ENCODE peak calls at places on chromosome 15, in seven cellular contexts. F is brain microvascular endothelial cell, U is testis, B is fibroblast of lung, T is transverse colon, H is hepatocyte, X is esophagus squamous epithelium. K is an unnamed sample. For H3K27me3, the result is how much of the 10 kb centered on the place peaks cover.

GRCh38 chr15:65863106-65863505 is 6.2 kb upstream of the RAB11A start:
- DNase-seq in F (no peak), U (no peak), B (no peak), T (no peak), H (no peak), X (no peak), K (no peak)

GRCh38 chr15:85423256-85423655 is 42.9 kb downstream of the AKAP13 start:
- DNase-seq in F (no peak), U (no peak), B (no peak), T (no peak), H (no peak), X (no peak), K (no peak)

GRCh38 chr15:90240856-90241255 is 6.8 kb downstream of the GDPGP1 start:
- DNase-seq in F (no peak), U (no peak), B (no peak), T (no peak), H (no peak), X (no peak), K (no peak)

GRCh38 chr15:94004697-94005096 is 226.7 kb upstream of the MCTP2 start:
- DNase-seq in F (no peak), U (no peak), B (peak), T (peak), H (peak), X (no peak), K (no peak)

GRCh38 chr15:75840659-75841058 is 2.6 kb upstream of the UBE2Q2 start:
- DNase-seq in F (peak), U (peak), B (peak), T (no peak), H (peak), X (no peak), K (peak)

GRCh38 chr15:63332367-63333078 is 49.1 kb downstream of the CA12 start:
- DNase-seq in F (peak), U (no peak), B (peak), T (no peak), H (no peak), X (no peak), K (no peak)

GRCh38 chr15:62749036-62749435 is 293.5 kb upstream of the TPM1 start:
- DNase-seq in F (no peak), U (no peak), B (no peak), T (no peak), H (no peak), X (no peak), K (no peak)

GRCh38 chr15:85757073-85757938 is 37.4 kb downstream of the KLHL25 start:
- DNase-seq in F (no peak), U (no peak), B (no peak), T (no peak), H (no peak), X (no peak), K (no peak)

GRCh38 chr15:64137226-64137833 is 14.2 kb upstream of the SNX22 start:
- DNase-seq in F (no peak), U (no peak), B (no peak), T (no peak), H (no peak), X (no peak), K (peak)

GRCh38 chr15:36571301-36571700 is 8.1 kb upstream of the CDIN1 start:
- DNase-seq in F (peak), U (no peak), B (no peak), T (no peak), H (no peak), X (no peak), K (no peak)

GRCh38 chr15:80563372-80563997 is 131.6 kb upstream of the ABHD17C start:
- DNase-seq in F (no peak), U (no peak), B (no peak), T (no peak), H (no peak), X (no peak), K (no peak)

GRCh38 chr15:83449250-83449671 is 2.1 kb downstream of the SH3GL3 start:
- DNase-seq in F (no peak), U (no peak), B (no peak), T (no peak), H (no peak), X (no peak), K (no peak)

GRCh38 chr15:29670945-29671307 is 151.3 kb downstream of the TJP1 start:
- DNase-seq in F (peak), U (peak), B (peak), T (peak), H (peak), X (no peak), K (no peak)

GRCh38 chr15:65980824-65981456 is 111.6 kb downstream of the RAB11A start:
- DNase-seq in F (peak), U (peak), B (peak), T (peak), H (peak), X (no peak), K (peak)

DNA sequence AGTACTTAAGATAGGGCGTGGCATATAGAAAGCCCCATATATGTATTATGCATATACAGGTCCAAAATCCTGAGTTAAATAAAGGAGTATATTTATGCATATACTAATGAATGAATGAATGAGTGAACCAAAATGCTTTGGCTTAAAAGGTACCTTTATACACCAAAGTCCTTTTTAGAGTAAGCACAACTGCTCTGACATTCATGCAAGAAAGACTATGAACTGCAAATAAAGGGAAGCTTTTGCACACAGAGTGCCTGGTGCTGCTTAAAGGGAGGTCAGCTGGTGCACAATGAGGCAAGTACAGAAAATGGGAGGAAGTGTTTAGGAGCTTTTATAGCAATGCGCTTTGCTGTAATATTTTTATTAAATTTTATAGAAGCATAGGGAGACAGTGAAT is 214.0 kb downstream of the KLF13 start:
- DNase-seq in F (no peak), U (no peak), B (no peak), T (no peak), H (no peak), X (no peak), K (no peak)
- H3K27me3 ChIP-seq in F (under half), U (under half), B (under half), T (under half), H (under half), X (under half), K (under half)

GRCh38 chr15:38859574-38859973 is 295.0 kb upstream of the RASGRP1 start:
- DNase-seq in F (no peak), U (no peak), B (no peak), T (no peak), H (no peak), X (no peak), K (no peak)

GRCh38 chr15:38857814-38858213 is 293.2 kb upstream of the RASGRP1 start:
- DNase-seq in F (no peak), U (no peak), B (no peak), T (no peak), H (no peak), X (no peak), K (no peak)

GRCh38 chr15:38854506-38854905 is 289.9 kb upstream of the RASGRP1 start:
- DNase-seq in F (no peak), U (no peak), B (no peak), T (no peak), H (no peak), X (no peak), K (no peak)

DNA sequence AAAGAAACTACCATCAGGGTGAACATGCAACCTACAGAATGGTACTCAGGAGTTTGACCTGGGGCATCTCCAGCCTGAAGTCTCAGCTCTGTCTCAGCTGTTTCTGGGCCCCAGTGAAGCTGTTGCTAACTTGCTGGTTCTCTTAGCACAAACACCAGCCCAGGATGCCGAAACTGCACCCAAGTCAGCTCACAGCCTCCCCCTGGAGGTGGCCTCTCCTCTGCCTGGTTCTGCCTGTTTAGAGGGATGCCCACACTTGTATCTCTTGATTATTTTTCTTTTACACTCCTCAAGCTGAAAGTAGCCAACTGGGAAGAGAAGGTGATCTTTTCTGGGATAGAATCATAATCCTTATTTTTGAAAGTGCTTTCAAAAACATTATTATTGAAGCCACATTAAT is 289.0 kb upstream of the RASGRP1 start:
- DNase-seq in F (peak), U (no peak), B (peak), T (no peak), H (peak), X (no peak), K (peak)
- TF ChIP-seq CTCF in F (peak), U (no peak), B (peak), T (no peak), H (peak), X (no peak), K (peak)

GRCh38 chr15:78620839-78621421 is at the start of gene CHRNA3:
- DNase-seq in F (no peak), U (no peak), B (no peak), T (no peak), H (no peak), X (no peak), K (peak)
- H3K27me3 ChIP-seq in F (under half), U (under half), B (under half), T (half or more), H (under half), X (half or more), K (under half)

DNA sequence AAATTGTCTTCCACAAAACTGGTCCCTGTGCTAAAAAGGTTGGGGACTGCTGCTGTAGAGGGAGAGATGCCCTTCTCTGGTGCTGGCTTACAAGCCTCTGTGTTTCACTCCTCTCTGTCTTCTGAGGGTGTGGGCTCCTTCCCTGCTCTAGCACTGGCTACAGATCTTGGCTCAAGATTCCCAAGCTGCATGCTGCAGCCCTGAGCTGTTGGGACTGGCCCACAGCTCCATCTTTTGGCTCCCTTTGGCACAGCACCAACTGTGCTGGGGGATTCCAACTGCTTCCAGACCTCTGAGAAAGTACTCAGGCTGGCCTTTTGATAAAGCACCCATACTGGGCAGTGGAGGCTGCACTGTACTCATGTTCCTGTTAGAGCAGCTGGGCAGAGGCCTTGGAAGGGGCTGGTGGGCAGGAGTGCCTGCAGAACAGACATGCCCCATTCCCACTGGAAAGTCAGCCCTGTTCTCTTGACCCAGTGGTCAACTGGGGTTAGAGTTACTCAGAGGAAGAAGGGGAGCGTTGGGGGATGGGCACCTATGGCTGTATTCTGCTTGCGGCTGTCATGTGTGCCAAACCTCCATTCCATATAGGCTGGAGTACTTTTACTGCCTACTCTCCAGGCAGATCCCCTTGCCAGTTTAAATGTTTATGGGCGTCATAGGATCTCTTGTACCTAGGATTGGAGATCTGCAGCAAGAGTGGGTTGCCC is 55.7 kb downstream of the GALK2 start:
- DNase-seq in F (peak), U (no peak), B (peak), T (no peak), H (peak), X (no peak), K (peak)
- TF ChIP-seq CTCF in F (peak), U (no peak), B (no peak), T (no peak), H (peak), X (no peak), K (peak)

GRCh38 chr15:95286911-95287769 is 1043.4 kb upstream of the NR2F2 start:
- DNase-seq in F (no peak), U (no peak), B (peak), T (no peak), H (no peak), X (no peak), K (peak)
- H3K27me3 ChIP-seq in F (under half), U (under half), B (under half), T (under half), H (under half), X (under half), K (under half)

GRCh38 chr15:32935139-32935538 is 217.3 kb downstream of the GREM1 start:
- DNase-seq in F (no peak), U (no peak), B (no peak), T (no peak), H (no peak), X (no peak), K (no peak)

GRCh38 chr15:32933241-32933640 is 215.4 kb downstream of the GREM1 start:
- DNase-seq in F (no peak), U (no peak), B (peak), T (no peak), H (no peak), X (no peak), K (no peak)

GRCh38 chr15:32941823-32942222 is 224.0 kb downstream of the GREM1 start:
- DNase-seq in F (no peak), U (no peak), B (no peak), T (no peak), H (no peak), X (no peak), K (no peak)

DNA sequence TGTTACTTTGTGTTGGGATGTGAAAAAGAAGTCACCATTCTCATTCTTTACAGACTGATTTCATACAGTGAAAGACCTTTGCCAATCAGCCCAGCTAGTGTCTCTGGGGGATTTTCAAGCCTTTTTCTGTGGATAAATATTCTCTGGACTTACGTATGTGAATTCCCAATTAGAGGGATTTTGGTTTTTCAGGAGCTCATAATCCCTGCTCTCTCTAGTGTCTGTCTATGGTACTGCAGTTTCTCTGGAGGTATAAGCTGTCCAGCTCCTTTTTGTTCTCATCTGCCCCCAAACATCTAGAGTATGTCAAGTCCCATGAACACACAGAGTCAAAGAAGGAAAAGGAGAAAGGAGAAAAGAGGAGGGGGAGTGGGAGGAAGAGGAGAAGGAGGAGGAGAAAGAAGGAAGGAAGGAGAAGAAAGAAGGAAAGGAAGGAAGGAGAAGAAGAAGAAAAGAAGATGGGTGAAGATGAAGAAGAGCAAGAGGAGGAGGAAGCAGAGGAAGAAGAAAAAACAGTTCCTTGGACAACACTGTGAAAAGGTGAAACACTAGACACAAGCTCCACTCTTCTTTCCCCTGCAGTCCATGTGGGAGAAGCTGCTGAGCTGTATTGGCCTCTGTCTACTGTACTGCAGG is 218.6 kb downstream of the GREM1 start:
- DNase-seq in F (peak), U (no peak), B (peak), T (no peak), H (peak), X (no peak), K (no peak)
- TF ChIP-seq CTCF in F (peak), U (peak), B (peak), T (peak), H (peak), X (no peak), K (peak)

GRCh38 chr15:52527898-52528464 is 699 bp downstream of the MYO5A start:
- DNase-seq in F (peak), U (peak), B (peak), T (peak), H (peak), X (no peak), K (no peak)

GRCh38 chr15:52532427-52532826 is 3.7 kb upstream of the MYO5A start:
- DNase-seq in F (no peak), U (no peak), B (no peak), T (no peak), H (no peak), X (no peak), K (no peak)

GRCh38 chr15:52529289-52529929 is 729 bp upstream of the MYO5A start:
- DNase-seq in F (peak), U (peak), B (no peak), T (peak), H (peak), X (no peak), K (no peak)

GRCh38 chr15:52528465-52529288 is at the start of gene MYO5A:
- DNase-seq in F (peak), U (peak), B (peak), T (peak), H (peak), X (peak), K (peak)

DNA sequence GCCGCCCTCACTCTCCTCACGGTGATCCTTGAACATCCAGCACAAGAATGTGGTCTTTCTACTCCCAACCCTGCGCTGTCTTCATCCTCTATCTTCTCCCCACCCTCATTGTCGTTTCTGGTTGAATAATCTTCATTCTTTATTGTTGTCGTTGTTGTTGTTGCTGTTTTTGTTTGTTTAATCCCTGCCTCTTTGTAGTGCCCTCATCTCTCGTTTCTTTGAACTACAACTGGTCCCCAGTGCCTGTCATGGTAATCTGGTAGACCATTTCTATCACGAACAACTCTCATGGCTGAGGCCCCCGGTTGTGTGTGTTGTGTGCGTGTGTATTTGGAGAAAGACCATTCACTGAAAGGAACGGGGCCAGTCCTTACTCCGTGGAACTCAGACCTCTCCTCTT is 1.3 kb upstream of the MYO5A start:
- DNase-seq in F (no peak), U (no peak), B (no peak), T (no peak), H (no peak), X (no peak), K (no peak)
- H3K27me3 ChIP-seq in F (under half), U (under half), B (under half), T (half or more), H (half or more), X (under half), K (half or more)

DNA sequence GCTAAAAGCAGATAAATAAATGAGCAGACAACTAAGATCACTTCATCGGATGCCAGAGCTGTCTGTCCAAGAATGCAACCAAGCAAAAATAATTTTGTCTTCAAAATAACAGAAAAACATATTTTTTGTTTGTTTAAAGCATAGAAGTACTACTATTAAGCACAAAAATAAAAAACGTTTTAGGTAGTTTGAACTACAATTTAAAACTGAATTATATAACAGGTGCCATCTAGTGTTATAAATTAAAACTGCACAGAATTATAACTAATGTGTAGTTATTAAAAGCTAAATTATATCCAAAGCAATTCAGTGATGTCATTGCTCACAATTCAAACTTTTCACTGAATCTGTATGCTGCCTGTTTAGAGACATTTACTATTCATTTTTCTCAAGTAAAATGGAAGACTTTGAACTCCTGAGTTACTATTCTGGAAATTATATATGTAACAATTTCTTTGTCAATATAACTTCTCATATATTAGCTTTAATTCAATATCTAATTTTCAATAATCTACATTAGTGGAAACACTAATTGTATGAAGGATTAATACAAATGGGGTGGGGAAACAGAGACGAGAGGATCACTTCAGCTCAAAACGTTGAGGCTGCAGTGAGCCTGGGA is 29.5 kb downstream of the LINS1 start:
- DNase-seq in F (no peak), U (no peak), B (peak), T (no peak), H (peak), X (no peak), K (no peak)
- TF ChIP-seq CTCF in F (peak), U (peak), B (peak), T (peak), H (peak), X (no peak), K (peak)

DNA sequence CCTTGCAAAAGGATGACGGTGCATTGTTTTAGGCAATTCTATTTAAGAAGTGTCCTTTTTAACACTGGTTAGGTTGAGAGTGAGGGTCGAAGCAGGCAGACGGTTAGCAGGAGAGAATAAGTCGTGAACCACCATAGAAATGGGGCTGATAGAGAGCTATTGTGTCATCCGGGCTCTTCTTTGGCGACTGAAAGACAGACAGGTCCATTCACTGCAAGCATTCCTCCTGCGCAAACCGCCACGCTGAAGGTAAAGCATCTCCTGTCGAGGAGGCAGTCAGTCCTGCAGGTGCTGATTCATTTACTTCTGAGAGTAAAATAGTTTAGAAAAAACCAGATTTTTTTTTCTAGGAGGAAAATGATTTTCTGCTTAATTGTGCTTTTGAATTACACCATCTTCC is 1002.8 kb upstream of the NR2F2 start:
- DNase-seq in F (peak), U (peak), B (no peak), T (no peak), H (no peak), X (no peak), K (no peak)
- H3K27me3 ChIP-seq in F (under half), U (under half), B (under half), T (under half), H (under half), X (half or more), K (under half)

GRCh38 chr15:88331291-88331690 is 74.8 kb upstream of the NTRK3 start:
- DNase-seq in F (peak), U (peak), B (peak), T (peak), H (peak), X (no peak), K (peak)
- TF ChIP-seq CTCF in F (peak), U (peak), B (peak), T (no peak), H (peak), X (no peak), K (peak)